ENCODE peak calls at places on chromosome 4, in nine cellular contexts. One of them, this sample, is unnamed.

GRCh38 chr4:87235020-87235671 is 14.7 kb upstream of the KLHL8 start:
- DNase-seq in sigmoid colon: no peak
- DNase-seq in GM12878: no peak
- DNase-seq in stomach: no peak
- DNase-seq in right lobe of liver: no peak
- DNase-seq in heart left ventricle: no peak
- DNase-seq in IMR-90: peak; percentile 62
- DNase-seq in breast epithelium: no peak
- DNase-seq in A549: no peak
- DNase-seq in this sample: no peak

GRCh38 chr4:187883836-187884235 is 111.7 kb upstream of the ZFP42 start:
- DNase-seq in right lobe of liver: no peak
- DNase-seq in stomach: no peak
- DNase-seq in A549: no peak
- DNase-seq in IMR-90: no peak
- DNase-seq in sigmoid colon: no peak
- DNase-seq in heart left ventricle: no peak
- DNase-seq in breast epithelium: no peak
- DNase-seq in GM12878: no peak
- DNase-seq in this sample: no peak

GRCh38 chr4:146957252-146957651 is 11.6 kb upstream of the TTC29 start:
- DNase-seq in right lobe of liver: no peak
- DNase-seq in stomach: no peak
- DNase-seq in heart left ventricle: no peak
- DNase-seq in breast epithelium: no peak
- DNase-seq in IMR-90: peak; percentile 85
- DNase-seq in sigmoid colon: no peak
- DNase-seq in A549: peak; percentile 27
- DNase-seq in GM12878: no peak
- DNase-seq in this sample: no peak

GRCh38 chr4:79178770-79179169 is 147.1 kb downstream of the NAA11 start:
- DNase-seq in GM12878: no peak
- DNase-seq in heart left ventricle: peak; percentile 36
- DNase-seq in stomach: no peak
- DNase-seq in sigmoid colon: peak; percentile 81
- DNase-seq in A549: no peak
- DNase-seq in right lobe of liver: no peak
- DNase-seq in breast epithelium: peak; percentile 32
- DNase-seq in IMR-90: no peak
- DNase-seq in this sample: no peak

GRCh38 chr4:105767579-105767978 is 59.0 kb downstream of the GSTCD start:
- DNase-seq in IMR-90: no peak
- DNase-seq in sigmoid colon: no peak
- DNase-seq in A549: no peak
- DNase-seq in stomach: no peak
- DNase-seq in breast epithelium: no peak
- DNase-seq in heart left ventricle: no peak
- DNase-seq in right lobe of liver: no peak
- DNase-seq in GM12878: no peak
- DNase-seq in this sample: no peak

GRCh38 chr4:581753-582361 is 5.8 kb upstream of the TMEM271 start:
- DNase-seq in A549: no peak
- DNase-seq in stomach: no peak
- DNase-seq in right lobe of liver: no peak
- DNase-seq in IMR-90: no peak
- DNase-seq in GM12878: no peak
- DNase-seq in heart left ventricle: no peak
- DNase-seq in sigmoid colon: no peak
- DNase-seq in breast epithelium: no peak
- DNase-seq in this sample: no peak

GRCh38 chr4:77310931-77311330 is 153.9 kb downstream of the CCNG2 start:
- DNase-seq in stomach: no peak
- DNase-seq in breast epithelium: no peak
- DNase-seq in sigmoid colon: no peak
- DNase-seq in IMR-90: no peak
- DNase-seq in A549: no peak
- DNase-seq in heart left ventricle: no peak
- DNase-seq in right lobe of liver: no peak
- DNase-seq in GM12878: no peak
- DNase-seq in this sample: peak; percentile 2

GRCh38 chr4:104524591-104524990 is 29.9 kb upstream of the CXXC4 start:
- DNase-seq in stomach: no peak
- DNase-seq in sigmoid colon: no peak
- DNase-seq in A549: no peak
- DNase-seq in GM12878: no peak
- DNase-seq in heart left ventricle: no peak
- DNase-seq in IMR-90: peak; percentile 43
- DNase-seq in right lobe of liver: no peak
- DNase-seq in breast epithelium: no peak
- DNase-seq in this sample: no peak

GRCh38 chr4:140049924-140050681 is 103.9 kb downstream of the MAML3 start:
- DNase-seq in IMR-90: peak; percentile 48
- DNase-seq in right lobe of liver: no peak
- DNase-seq in breast epithelium: no peak
- DNase-seq in stomach: no peak
- DNase-seq in A549: peak; percentile 86
- DNase-seq in heart left ventricle: no peak
- DNase-seq in GM12878: no peak
- DNase-seq in sigmoid colon: no peak
- DNase-seq in this sample: no peak

GRCh38 chr4:38162240-38162784 is 202.1 kb downstream of the PTTG2 start:
- DNase-seq in sigmoid colon: no peak
- DNase-seq in breast epithelium: no peak
- DNase-seq in GM12878: no peak
- DNase-seq in IMR-90: peak; percentile 94
- DNase-seq in stomach: peak; percentile 59
- DNase-seq in right lobe of liver: peak; percentile 88
- DNase-seq in A549: peak; percentile 76
- DNase-seq in heart left ventricle: no peak
- DNase-seq in this sample: peak; percentile 23

DNA sequence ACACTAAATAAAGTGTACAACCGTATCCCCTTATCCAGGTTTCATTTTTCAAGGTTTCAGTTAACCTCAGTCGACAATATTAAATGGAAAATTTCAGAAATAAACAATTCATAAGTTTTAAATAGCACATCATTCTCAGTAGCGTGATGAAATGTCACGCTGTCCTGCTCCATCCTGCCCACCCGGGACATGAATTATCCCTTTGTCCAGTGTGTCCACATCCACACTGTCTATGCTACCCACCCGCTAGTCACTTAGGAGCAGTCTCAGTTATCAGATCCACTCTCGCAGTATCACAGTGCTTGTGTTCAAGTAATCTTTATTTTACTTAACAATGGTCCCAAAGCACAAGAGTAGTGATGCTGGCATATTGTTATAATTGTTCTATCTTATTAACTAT is 54.7 kb downstream of the FRYL start:
- DNase-seq in right lobe of liver: no peak
- DNase-seq in sigmoid colon: no peak
- DNase-seq in IMR-90: no peak
- DNase-seq in A549: no peak
- DNase-seq in GM12878: no peak
- DNase-seq in breast epithelium: no peak
- DNase-seq in heart left ventricle: no peak
- DNase-seq in stomach: no peak
- DNase-seq in this sample: no peak
- H3K4me1 ChIP-seq in right lobe of liver: no peaks in the 10 kb centered on the region
- H3K4me1 ChIP-seq in sigmoid colon: no peaks in the 10 kb centered on the region
- H3K4me1 ChIP-seq in IMR-90: peaks cover 4% of the 10 kb centered on the region
- H3K4me1 ChIP-seq in A549: peaks cover 22% of the 10 kb centered on the region
- H3K4me1 ChIP-seq in GM12878: peaks cover 2% of the 10 kb centered on the region
- H3K4me1 ChIP-seq in breast epithelium: no peaks in the 10 kb centered on the region
- H3K4me1 ChIP-seq in heart left ventricle: peaks cover 3% of the 10 kb centered on the region
- H3K4me1 ChIP-seq in stomach: no peaks in the 10 kb centered on the region
- H3K4me1 ChIP-seq in this sample: peaks cover 16% of the 10 kb centered on the region

GRCh38 chr4:98749206-98749605 is 90.8 kb upstream of the TSPAN5 start:
- DNase-seq in stomach: no peak
- DNase-seq in IMR-90: no peak
- DNase-seq in right lobe of liver: no peak
- DNase-seq in A549: no peak
- DNase-seq in heart left ventricle: no peak
- DNase-seq in sigmoid colon: no peak
- DNase-seq in GM12878: no peak
- DNase-seq in breast epithelium: no peak
- DNase-seq in this sample: no peak
- TF ChIP-seq POLR2A in stomach: no peak
- TF ChIP-seq POLR2A in IMR-90: no peak
- TF ChIP-seq POLR2A in right lobe of liver: no peak
- TF ChIP-seq POLR2A in A549: no peak
- TF ChIP-seq POLR2A in heart left ventricle: no peak
- TF ChIP-seq POLR2A in sigmoid colon: no peak
- TF ChIP-seq POLR2A in GM12878: no peak
- TF ChIP-seq POLR2A in breast epithelium: no peak
- TF ChIP-seq POLR2A in this sample: no peak

GRCh38 chr4:15653430-15653829 is 1.7 kb downstream of the FBXL5 start:
- DNase-seq in right lobe of liver: no peak
- DNase-seq in stomach: no peak
- DNase-seq in A549: no peak
- DNase-seq in heart left ventricle: no peak
- DNase-seq in IMR-90: no peak
- DNase-seq in GM12878: no peak
- DNase-seq in sigmoid colon: no peak
- DNase-seq in breast epithelium: no peak
- DNase-seq in this sample: no peak

GRCh38 chr4:15652191-15652590 is 3.0 kb downstream of the FBXL5 start:
- DNase-seq in IMR-90: peak; percentile 13
- DNase-seq in A549: no peak
- DNase-seq in stomach: no peak
- DNase-seq in heart left ventricle: no peak
- DNase-seq in right lobe of liver: no peak
- DNase-seq in breast epithelium: no peak
- DNase-seq in sigmoid colon: no peak
- DNase-seq in GM12878: no peak
- DNase-seq in this sample: no peak

GRCh38 chr4:15649914-15650545 is 5.1 kb downstream of the FBXL5 start:
- DNase-seq in right lobe of liver: no peak
- DNase-seq in breast epithelium: no peak
- DNase-seq in sigmoid colon: no peak
- DNase-seq in IMR-90: peak; percentile 63
- DNase-seq in A549: peak; percentile 65
- DNase-seq in GM12878: peak; percentile 45
- DNase-seq in stomach: no peak
- DNase-seq in heart left ventricle: peak; percentile 40
- DNase-seq in this sample: peak; percentile 50

GRCh38 chr4:15653864-15654391 is 1.2 kb downstream of the FBXL5 start:
- DNase-seq in GM12878: no peak
- DNase-seq in heart left ventricle: no peak
- DNase-seq in sigmoid colon: no peak
- DNase-seq in stomach: no peak
- DNase-seq in IMR-90: peak; percentile 65
- DNase-seq in breast epithelium: no peak
- DNase-seq in A549: peak; percentile 32
- DNase-seq in right lobe of liver: no peak
- DNase-seq in this sample: no peak

GRCh38 chr4:15651682-15652081 is 3.5 kb downstream of the FBXL5 start:
- DNase-seq in GM12878: no peak
- DNase-seq in sigmoid colon: no peak
- DNase-seq in breast epithelium: no peak
- DNase-seq in A549: no peak
- DNase-seq in right lobe of liver: no peak
- DNase-seq in IMR-90: peak; percentile 19
- DNase-seq in heart left ventricle: no peak
- DNase-seq in stomach: no peak
- DNase-seq in this sample: no peak
- H3K4me1 ChIP-seq in GM12878: peaks cover 29% of the 10 kb centered on the region
- H3K4me1 ChIP-seq in sigmoid colon: no peaks in the 10 kb centered on the region
- H3K4me1 ChIP-seq in breast epithelium: peaks cover 11% of the 10 kb centered on the region
- H3K4me1 ChIP-seq in A549: peaks cover 35% of the 10 kb centered on the region
- H3K4me1 ChIP-seq in right lobe of liver: no peaks in the 10 kb centered on the region
- H3K4me1 ChIP-seq in IMR-90: peaks cover 6% of the 10 kb centered on the region
- H3K4me1 ChIP-seq in heart left ventricle: peaks cover 6% of the 10 kb centered on the region
- H3K4me1 ChIP-seq in stomach: peaks cover 49% of the 10 kb centered on the region
- H3K4me1 ChIP-seq in this sample: peaks cover 48% of the 10 kb centered on the region

GRCh38 chr4:2762048-2762447 is 5.9 kb upstream of the TNIP2 start:
- DNase-seq in sigmoid colon: peak; percentile 26
- DNase-seq in A549: no peak
- DNase-seq in breast epithelium: no peak
- DNase-seq in GM12878: no peak
- DNase-seq in IMR-90: no peak
- DNase-seq in heart left ventricle: no peak
- DNase-seq in stomach: no peak
- DNase-seq in right lobe of liver: no peak
- DNase-seq in this sample: no peak

GRCh38 chr4:2756691-2757350 is 685 bp upstream of the TNIP2 start:
- DNase-seq in stomach: no peak
- DNase-seq in GM12878: no peak
- DNase-seq in heart left ventricle: no peak
- DNase-seq in sigmoid colon: no peak
- DNase-seq in breast epithelium: no peak
- DNase-seq in A549: no peak
- DNase-seq in IMR-90: no peak
- DNase-seq in right lobe of liver: no peak
- DNase-seq in this sample: no peak

GRCh38 chr4:2757426-2757825 is 1.3 kb upstream of the TNIP2 start:
- DNase-seq in breast epithelium: no peak
- DNase-seq in heart left ventricle: no peak
- DNase-seq in IMR-90: no peak
- DNase-seq in A549: no peak
- DNase-seq in sigmoid colon: no peak
- DNase-seq in right lobe of liver: no peak
- DNase-seq in GM12878: no peak
- DNase-seq in stomach: no peak
- DNase-seq in this sample: no peak

GRCh38 chr4:2763511-2763967 is 7.4 kb upstream of the TNIP2 start:
- DNase-seq in GM12878: no peak
- DNase-seq in sigmoid colon: peak; percentile 69
- DNase-seq in breast epithelium: peak; percentile 50
- DNase-seq in heart left ventricle: peak; percentile 42
- DNase-seq in stomach: no peak
- DNase-seq in A549: no peak
- DNase-seq in right lobe of liver: no peak
- DNase-seq in IMR-90: no peak
- DNase-seq in this sample: no peak

DNA sequence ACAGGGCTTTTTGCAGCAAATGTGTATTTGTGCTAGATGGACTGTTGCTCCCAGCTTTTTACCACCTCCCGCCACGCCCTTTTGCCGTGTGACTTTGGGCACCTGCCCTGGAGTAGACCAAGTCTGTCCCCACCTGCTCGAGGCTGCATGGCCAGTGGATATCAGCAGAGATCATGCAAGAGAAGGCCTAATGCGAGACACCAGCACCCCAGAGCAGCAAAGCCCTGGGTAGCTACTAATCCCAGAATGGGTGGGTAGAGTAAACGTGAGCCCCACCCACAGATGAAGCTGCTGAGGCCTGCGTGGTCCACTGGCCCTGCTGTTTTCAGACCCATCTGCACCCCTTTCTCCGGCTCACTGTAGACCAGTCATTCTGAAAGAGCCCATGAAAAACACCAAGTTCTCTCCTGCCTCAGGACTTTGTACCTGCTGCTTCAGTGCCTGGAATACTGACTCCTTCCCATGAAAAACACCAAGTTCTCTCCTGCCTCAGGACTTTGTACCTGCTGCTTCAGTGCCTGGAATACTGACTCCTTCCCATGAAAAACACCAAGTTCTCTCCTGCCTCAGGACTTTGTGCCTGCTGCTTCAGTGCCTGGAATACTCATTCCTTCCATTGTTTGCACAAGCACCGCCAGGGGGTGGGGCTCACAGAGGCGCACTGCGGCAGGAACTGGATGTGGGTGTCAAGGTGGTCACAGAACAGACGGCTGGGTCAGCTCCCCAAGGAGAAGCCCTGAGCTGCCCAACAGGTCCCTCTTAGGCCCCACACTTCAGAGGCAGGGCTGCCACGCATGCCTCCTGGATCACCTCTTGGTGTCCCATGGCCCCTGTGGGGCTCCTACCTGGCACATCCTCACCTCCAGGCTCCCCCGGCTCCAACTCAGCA is 5.1 kb upstream of the TNIP2 start:
- DNase-seq in right lobe of liver: peak; percentile 76
- DNase-seq in stomach: peak; percentile 90
- DNase-seq in heart left ventricle: no peak
- DNase-seq in sigmoid colon: peak; percentile 66
- DNase-seq in IMR-90: no peak
- DNase-seq in A549: no peak
- DNase-seq in breast epithelium: no peak
- DNase-seq in GM12878: no peak
- DNase-seq in this sample: peak; percentile 60
- TF ChIP-seq POLR2A in right lobe of liver: no peak
- TF ChIP-seq POLR2A in stomach: no peak
- TF ChIP-seq POLR2A in heart left ventricle: no peak
- TF ChIP-seq POLR2A in sigmoid colon: no peak
- TF ChIP-seq POLR2A in IMR-90: no peak
- TF ChIP-seq POLR2A in A549: no peak
- TF ChIP-seq POLR2A in breast epithelium: no peak
- TF ChIP-seq POLR2A in GM12878: no peak
- TF ChIP-seq POLR2A in this sample: no peak

This sample was measured in thyroid gland.